ENCODE peak calls at places on chromosomes 13 and 19, in four cellular contexts. O is A549, A is H1, G is K562. L is an unnamed sample.

GRCh38 chr13:105773887-105774538 is 761.4 kb downstream of the EFNB2 start:
- DNase-seq in O (peak), G (no peak), A (no peak), L (peak)

GRCh38 chr13:85383291-85383690 is 415.9 kb downstream of the SLITRK6 start:
- DNase-seq in A (no peak), O (no peak), G (no peak), L (no peak)

GRCh38 chr19:6971366-6971765 is 49.9 kb downstream of the MBD3L2B start:
- DNase-seq in O (no peak), G (no peak), A (no peak), L (no peak)

GRCh38 chr19:50005428-50005827 is 19.7 kb downstream of the VRK3 start:
- DNase-seq in G (no peak), A (no peak), O (no peak), L (no peak)

GRCh38 chr19:54473071-54473941 is at the start of gene CDC42EP5:
- DNase-seq in O (no peak), A (no peak), G (peak), L (no peak)

GRCh38 chr19:48780684-48781391 is 25.5 kb downstream of the FGF21 start:
- DNase-seq in A (no peak), O (peak), G (peak), L (peak)

GRCh38 chr19:12933287-12934072 is at the start of gene FARSA:
- DNase-seq in G (peak), O (peak), A (peak), L (peak)

GRCh38 chr13:42865703-42866102 is 84.3 kb downstream of the FAM216B start:
- DNase-seq in A (no peak), O (no peak), G (no peak), L (no peak)

GRCh38 chr19:50030225-50030624 is 4.4 kb downstream of the ZNF473 start:
- DNase-seq in G (no peak), O (no peak), A (no peak), L (no peak)

GRCh38 chr13:86725105-86725504 is 925.9 kb upstream of the SLITRK6 start:
- DNase-seq in G (no peak), O (no peak), A (peak), L (no peak)

GRCh38 chr19:29263305-29264080 is 50.5 kb upstream of the UQCRFS1 start:
- DNase-seq in G (peak), O (peak), A (no peak), L (peak)

GRCh38 chr13:43537124-43537523 is 249.6 kb downstream of the ENOX1 start:
- DNase-seq in A (no peak), G (no peak), O (no peak), L (no peak)

GRCh38 chr13:113141591-113141950 is 16.9 kb upstream of the PROZ start:
- DNase-seq in A (no peak), G (no peak), O (no peak), L (no peak)

GRCh38 chr19:8610041-8610927 is at the start of gene ADAMTS10:
- DNase-seq in G (no peak), A (no peak), O (no peak), L (no peak)

GRCh38 chr13:28636677-28637317 is 22.1 kb upstream of the POMP start:
- DNase-seq in O (peak), G (peak), A (peak), L (peak)

GRCh38 chr13:105193026-105193425 is 1342.4 kb downstream of the EFNB2 start:
- DNase-seq in G (no peak), O (no peak), A (no peak), L (no peak)

GRCh38 chr19:18657590-18658365 is 20.9 kb downstream of the KLHL26 start:
- DNase-seq in A (no peak), O (peak), G (peak), L (no peak)

GRCh38 chr13:25886438-25887214 is 165.2 kb downstream of the SHISA2 start:
- DNase-seq in A (no peak), G (no peak), O (no peak), L (no peak)

GRCh38 chr19:49362926-49363264 is 679 bp upstream of the TEAD2 start:
- DNase-seq in A (no peak), O (no peak), G (no peak), L (peak)

GRCh38 chr13:59261928-59262488 is 901.7 kb downstream of the DIAPH3 start:
- DNase-seq in A (no peak), G (peak), O (peak), L (peak)

GRCh38 chr13:47337781-47338507 is 441.1 kb upstream of the HTR2A start:
- DNase-seq in A (no peak), G (no peak), O (no peak), L (no peak)

GRCh38 chr19:14055396-14055795 is 6.5 kb downstream of the PALM3 start:
- DNase-seq in O (no peak), G (no peak), A (no peak), L (no peak)

GRCh38 chr19:13096968-13097330 is 5.7 kb downstream of the LYL1 start:
- DNase-seq in G (peak), O (no peak), A (no peak), L (no peak)

GRCh38 chr19:33445752-33446070 is 72.2 kb downstream of the CEBPG start:
- DNase-seq in A (no peak), G (no peak), O (no peak), L (no peak)

GRCh38 chr19:29598496-29598895 is 7.6 kb upstream of the POP4 start:
- DNase-seq in O (no peak), A (no peak), G (no peak), L (no peak)

GRCh38 chr19:1864480-1865171 is 1.2 kb upstream of the KLF16 start:
- DNase-seq in O (peak), G (peak), A (no peak), L (peak)

GRCh38 chr13:39296193-39296592 is 257.9 kb downstream of the NHLRC3 start:
- DNase-seq in O (no peak), A (no peak), G (no peak), L (no peak)

GRCh38 chr19:13291913-13292312 is 141.7 kb downstream of the IER2 start:
- DNase-seq in G (no peak), A (no peak), O (no peak), L (no peak)

GRCh38 chr13:109516196-109516595 is 270.2 kb downstream of the IRS2 start:
- DNase-seq in O (no peak), G (no peak), A (no peak), L (no peak)

GRCh38 chr13:29684441-29684840 is 89.0 kb upstream of the SLC7A1 start:
- DNase-seq in A (no peak), O (no peak), G (no peak), L (no peak)

GRCh38 chr13:91058919-91059318 is 288.6 kb upstream of the MIR17HG start:
- DNase-seq in A (no peak), O (no peak), G (no peak), L (no peak)

GRCh38 chr13:95275322-95276118 is 25.7 kb downstream of the ABCC4 start:
- DNase-seq in G (no peak), O (no peak), A (no peak), L (peak)

GRCh38 chr19:2700660-2701360 is 1.7 kb downstream of the GNG7 start:
- DNase-seq in G (no peak), A (no peak), O (no peak), L (no peak)

GRCh38 chr13:74869846-74870245 is 612.1 kb downstream of the TBC1D4 start:
- DNase-seq in O (no peak), A (no peak), G (peak), L (no peak)

GRCh38 chr19:3440082-3440481 is 40.2 kb downstream of the SMIM24 start:
- DNase-seq in A (no peak), G (peak), O (peak), L (peak)

GRCh38 chr13:112978561-112979405 is 9.8 kb downstream of the MCF2L start:
- DNase-seq in G (no peak), A (no peak), O (no peak), L (no peak)

GRCh38 chr13:23679214-23679613 is 109.0 kb downstream of the TNFRSF19 start:
- DNase-seq in A (no peak), O (peak), G (no peak), L (no peak)

GRCh38 chr19:39032164-39032918 is at the start of gene FBXO27:
- DNase-seq in A (no peak), G (peak), O (peak), L (no peak)

GRCh38 chr19:14116918-14117578 is 514 bp downstream of the PRKACA start:
- DNase-seq in G (peak), O (no peak), A (no peak), L (no peak)

GRCh38 chr19:51441410-51442390 is 16.6 kb downstream of the SIGLEC8 start:
- DNase-seq in O (peak), A (no peak), G (peak), L (no peak)
- TF ChIP-seq PHF8 in O (no peak), A (no peak), G (no peak), L (no peak)

GRCh38 chr13:111203742-111204386 is 88.8 kb downstream of the ARHGEF7 start:
- DNase-seq in A (no peak), G (no peak), O (no peak), L (no peak)
- TF ChIP-seq PHF8 in A (no peak), G (no peak), O (no peak), L (no peak)

GRCh38 chr13:96792188-96792587 is 202.1 kb downstream of the OXGR1 start:
- DNase-seq in G (no peak), A (no peak), O (no peak), L (no peak)
- TF ChIP-seq PHF8 in G (no peak), A (no peak), O (no peak), L (no peak)

DNA sequence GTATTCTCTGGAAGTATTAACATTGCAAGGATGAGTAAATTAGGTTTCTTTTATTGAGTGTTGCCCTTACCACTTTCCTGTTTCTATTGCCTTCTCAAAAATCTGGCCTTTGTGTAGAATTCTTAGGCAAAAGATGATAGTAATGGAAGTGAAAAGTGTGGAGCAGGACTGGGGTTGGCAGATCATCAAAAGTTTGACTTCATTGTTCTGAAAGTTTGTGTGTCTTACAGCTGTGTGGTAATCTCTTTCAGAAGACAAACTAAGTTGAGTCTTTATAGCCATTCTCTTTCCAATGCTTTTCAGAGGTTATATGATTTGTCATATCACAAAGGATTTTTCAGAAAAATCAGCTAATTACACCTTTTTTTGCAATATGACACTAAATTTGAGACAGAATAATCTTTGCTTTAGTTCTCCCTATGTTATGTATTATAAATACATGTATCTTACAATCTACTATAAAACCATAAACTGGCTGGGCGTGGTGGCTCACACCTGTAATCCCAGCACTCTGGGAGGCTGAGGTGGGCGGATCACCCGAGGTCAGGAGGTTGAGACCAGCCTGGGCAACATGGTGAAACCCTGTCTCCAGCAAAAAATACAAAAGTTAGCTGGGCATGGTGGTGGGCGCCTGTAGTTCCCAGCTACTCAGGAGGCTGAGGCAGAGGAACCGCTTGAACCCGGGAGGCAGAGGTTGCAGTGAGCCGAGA is 8.7 kb upstream of the KCNRG start:
- DNase-seq in O (no peak), A (no peak), G (no peak), L (no peak)
- TF ChIP-seq PHF8 in O (no peak), A (no peak), G (no peak), L (no peak)

GRCh38 chr13:19062019-19062646 is 119.5 kb downstream of the TUBA3C start:
- DNase-seq in G (no peak), A (no peak), O (no peak), L (no peak)
- TF ChIP-seq PHF8 in G (no peak), A (no peak), O (no peak), L (no peak)

L was measured in HepG2.